ENCODE peak calls at places on chromosomes 5 and 9, in five cellular contexts. J, W, R, G and Y are unnamed samples.

GRCh38 chr9:108162664-108163063 is 673.1 kb upstream of the KLF4 start:
- DNase-seq in J (no peak), W (no peak), R (no peak), G (no peak), Y (no peak)

GRCh38 chr9:3777137-3777536 is 251.3 kb upstream of the RFX3 start:
- DNase-seq in J (no peak), W (no peak), R (no peak), G (no peak), Y (no peak)

GRCh38 chr9:78064075-78064474 is 32.5 kb upstream of the GNAQ start:
- DNase-seq in J (no peak), W (no peak), R (no peak), G (no peak), Y (no peak)

GRCh38 chr5:132378580-132378979 is 9.1 kb downstream of the SLC22A5 start:
- DNase-seq in J (no peak), W (no peak), R (no peak), G (no peak), Y (no peak)

GRCh38 chr9:35237303-35237702 is 75.5 kb downstream of the UNC13B start:
- DNase-seq in J (no peak), W (peak), R (no peak), G (no peak), Y (no peak)

GRCh38 chr9:130493476-130493875 is 48.7 kb downstream of the ASS1 start:
- DNase-seq in J (no peak), W (no peak), R (no peak), G (peak), Y (no peak)

GRCh38 chr9:29319727-29320513 is 1746.6 kb upstream of the C9orf72 start:
- DNase-seq in J (no peak), W (no peak), R (peak), G (no peak), Y (no peak)

GRCh38 chr5:142602720-142603245 is 83.1 kb downstream of the FGF1 start:
- DNase-seq in J (no peak), W (no peak), R (no peak), G (no peak), Y (no peak)

GRCh38 chr9:6680797-6681146 is 35.2 kb upstream of the GLDC start:
- DNase-seq in J (no peak), W (peak), R (peak), G (no peak), Y (peak)

GRCh38 chr9:133424187-133424586 is 2.0 kb downstream of the ADAMTS13 start:
- DNase-seq in J (no peak), W (no peak), R (no peak), G (no peak), Y (no peak)

GRCh38 chr5:5572010-5572982 is 149.8 kb downstream of the ICE1 start:
- DNase-seq in J (no peak), W (peak), R (no peak), G (no peak), Y (no peak)

GRCh38 chr5:62603934-62604333 is 25.3 kb downstream of the LRRC70 start:
- DNase-seq in J (no peak), W (no peak), R (no peak), G (no peak), Y (no peak)

GRCh38 chr9:122228906-122229837 is at the start of gene LHX6:
- DNase-seq in J (peak), W (no peak), R (no peak), G (no peak), Y (no peak)

GRCh38 chr5:485943-486491 is 38.2 kb downstream of the SLC9A3 start:
- DNase-seq in J (no peak), W (no peak), R (no peak), G (peak), Y (no peak)

GRCh38 chr9:18888241-18888794 is 144.7 kb downstream of the SAXO1 start:
- DNase-seq in J (no peak), W (no peak), R (no peak), G (no peak), Y (no peak)

GRCh38 chr5:474826-475661 is 32.1 kb downstream of the EXOC3 start:
- DNase-seq in J (peak), W (no peak), R (no peak), G (no peak), Y (no peak)

GRCh38 chr9:31839273-31839672 is 545.2 kb upstream of the ACO1 start:
- DNase-seq in J (no peak), W (no peak), R (no peak), G (no peak), Y (no peak)

GRCh38 chr5:180366303-180366702 is 13.2 kb upstream of the GFPT2 start:
- DNase-seq in J (no peak), W (no peak), R (no peak), G (no peak), Y (no peak)

GRCh38 chr5:111168608-111169007 is 55.6 kb upstream of the CAMK4 start:
- DNase-seq in J (no peak), W (no peak), R (no peak), G (no peak), Y (no peak)

GRCh38 chr5:4058899-4059298 is 463.3 kb downstream of the IRX1 start:
- DNase-seq in J (no peak), W (no peak), R (no peak), G (no peak), Y (no peak)

GRCh38 chr9:79975471-79976316 is 403.9 kb downstream of the TLE4 start:
- DNase-seq in J (no peak), W (no peak), R (no peak), G (no peak), Y (no peak)

GRCh38 chr5:178094345-178094744 is 19.0 kb upstream of the N4BP3 start:
- DNase-seq in J (no peak), W (no peak), R (no peak), G (no peak), Y (no peak)

GRCh38 chr9:121107041-121107440 is 32.3 kb downstream of the CNTRL start:
- DNase-seq in J (no peak), W (no peak), R (no peak), G (no peak), Y (no peak)

GRCh38 chr9:121206516-121207370 is 5.1 kb upstream of the RAB14 start:
- DNase-seq in J (no peak), W (no peak), R (peak), G (no peak), Y (no peak)

GRCh38 chr9:75623462-75623861 is 267.0 kb upstream of the PCSK5 start:
- DNase-seq in J (no peak), W (no peak), R (no peak), G (no peak), Y (no peak)

GRCh38 chr9:72577212-72577753 is 55.9 kb downstream of the TMC1 start:
- DNase-seq in J (no peak), W (no peak), R (no peak), G (no peak), Y (no peak)